ENCODE peak calls at places on chromosomes 13 and 19, in eight cellular contexts. One of them, this sample, is unnamed.
A peak's percentile ranks its signal among the peaks of the same experiment; 100 is the strongest.

GRCh38 chr13:20178156-20178555 is 14.6 kb downstream of the GJB2 start:
- DNase-seq in H7: no peak
- DNase-seq in ELF-1: no peak
- DNase-seq in GM04503: no peak
- DNase-seq in naive B cell: no peak
- DNase-seq in neuronal stem cell: no peak
- DNase-seq in omental fat pad: no peak
- DNase-seq in SK-N-SH: no peak
- DNase-seq in this sample: no peak

GRCh38 chr13:25501231-25501630 is 129.5 kb downstream of the ATP8A2 start:
- DNase-seq in naive B cell: no peak
- DNase-seq in H7: no peak
- DNase-seq in neuronal stem cell: no peak
- DNase-seq in omental fat pad: no peak
- DNase-seq in GM04503: no peak
- DNase-seq in SK-N-SH: no peak
- DNase-seq in ELF-1: no peak
- DNase-seq in this sample: no peak

GRCh38 chr13:19567820-19568534 is 6.6 kb upstream of the TPTE2 start:
- DNase-seq in SK-N-SH: no peak
- DNase-seq in H7: no peak
- DNase-seq in ELF-1: no peak
- DNase-seq in omental fat pad: no peak
- DNase-seq in neuronal stem cell: no peak
- DNase-seq in GM04503: no peak
- DNase-seq in naive B cell: no peak
- DNase-seq in this sample: no peak

GRCh38 chr19:3471954-3472655 is 8.2 kb downstream of the SMIM24 start:
- DNase-seq in GM04503: no peak
- DNase-seq in naive B cell: no peak
- DNase-seq in SK-N-SH: peak; percentile 87
- DNase-seq in neuronal stem cell: no peak
- DNase-seq in H7: peak; percentile 92
- DNase-seq in ELF-1: no peak
- DNase-seq in omental fat pad: no peak
- DNase-seq in this sample: no peak

GRCh38 chr13:32107474-32107873 is 75.9 kb downstream of the FRY start:
- DNase-seq in GM04503: no peak
- DNase-seq in SK-N-SH: no peak
- DNase-seq in H7: no peak
- DNase-seq in neuronal stem cell: no peak
- DNase-seq in ELF-1: no peak
- DNase-seq in omental fat pad: no peak
- DNase-seq in naive B cell: no peak
- DNase-seq in this sample: no peak

GRCh38 chr19:1747285-1748114 is 5.8 kb upstream of the ONECUT3 start:
- DNase-seq in GM04503: peak; percentile 17
- DNase-seq in SK-N-SH: no peak
- DNase-seq in H7: peak; percentile 89
- DNase-seq in ELF-1: no peak
- DNase-seq in naive B cell: no peak
- DNase-seq in omental fat pad: no peak
- DNase-seq in neuronal stem cell: no peak
- DNase-seq in this sample: peak; percentile 99

GRCh38 chr19:17202713-17203112 is 12.4 kb upstream of the USE1 start:
- DNase-seq in ELF-1: no peak
- DNase-seq in GM04503: no peak
- DNase-seq in H7: no peak
- DNase-seq in omental fat pad: no peak
- DNase-seq in neuronal stem cell: no peak
- DNase-seq in naive B cell: no peak
- DNase-seq in SK-N-SH: no peak
- DNase-seq in this sample: no peak

GRCh38 chr13:20359335-20359734 is 127.2 kb upstream of the GJB6 start:
- DNase-seq in H7: no peak
- DNase-seq in neuronal stem cell: no peak
- DNase-seq in omental fat pad: no peak
- DNase-seq in ELF-1: no peak
- DNase-seq in naive B cell: no peak
- DNase-seq in SK-N-SH: no peak
- DNase-seq in GM04503: peak; percentile 83
- DNase-seq in this sample: peak; percentile 99

GRCh38 chr19:2358548-2359173 is 1.4 kb upstream of the TMPRSS9 start:
- DNase-seq in omental fat pad: no peak
- DNase-seq in neuronal stem cell: no peak
- DNase-seq in H7: peak; percentile 58
- DNase-seq in SK-N-SH: no peak
- DNase-seq in naive B cell: no peak
- DNase-seq in ELF-1: no peak
- DNase-seq in GM04503: no peak
- DNase-seq in this sample: no peak

GRCh38 chr13:107057028-107057427 is 489.1 kb upstream of the ARGLU1 start:
- DNase-seq in neuronal stem cell: no peak
- DNase-seq in naive B cell: no peak
- DNase-seq in SK-N-SH: no peak
- DNase-seq in GM04503: no peak
- DNase-seq in H7: no peak
- DNase-seq in ELF-1: no peak
- DNase-seq in omental fat pad: no peak
- DNase-seq in this sample: no peak

GRCh38 chr13:34104853-34105252 is 286.9 kb downstream of the RFC3 start:
- DNase-seq in naive B cell: no peak
- DNase-seq in GM04503: no peak
- DNase-seq in ELF-1: no peak
- DNase-seq in neuronal stem cell: no peak
- DNase-seq in SK-N-SH: no peak
- DNase-seq in H7: no peak
- DNase-seq in omental fat pad: no peak
- DNase-seq in this sample: no peak

GRCh38 chr13:44191504-44192171 is 182.0 kb upstream of the SERP2 start:
- DNase-seq in omental fat pad: no peak
- DNase-seq in SK-N-SH: peak; percentile 58
- DNase-seq in GM04503: peak; percentile 57
- DNase-seq in ELF-1: peak; percentile 74
- DNase-seq in neuronal stem cell: peak; percentile 59
- DNase-seq in H7: peak; percentile 58
- DNase-seq in naive B cell: peak; percentile 9
- DNase-seq in this sample: no peak

GRCh38 chr13:70088926-70089325 is 18.7 kb upstream of the ATXN8OS start:
- DNase-seq in SK-N-SH: no peak
- DNase-seq in omental fat pad: no peak
- DNase-seq in H7: peak; percentile 17
- DNase-seq in neuronal stem cell: no peak
- DNase-seq in naive B cell: no peak
- DNase-seq in ELF-1: no peak
- DNase-seq in GM04503: no peak
- DNase-seq in this sample: no peak

GRCh38 chr19:4199699-4200293 is 17.3 kb downstream of the ANKRD24 start:
- DNase-seq in naive B cell: no peak
- DNase-seq in neuronal stem cell: no peak
- DNase-seq in ELF-1: peak; percentile 40
- DNase-seq in GM04503: no peak
- DNase-seq in H7: peak; percentile 93
- DNase-seq in omental fat pad: no peak
- DNase-seq in SK-N-SH: peak; percentile 53
- DNase-seq in this sample: no peak

GRCh38 chr13:38520041-38520440 is 166.8 kb upstream of the FREM2 start:
- DNase-seq in neuronal stem cell: no peak
- DNase-seq in omental fat pad: no peak
- DNase-seq in SK-N-SH: no peak
- DNase-seq in GM04503: no peak
- DNase-seq in naive B cell: no peak
- DNase-seq in ELF-1: no peak
- DNase-seq in H7: no peak
- DNase-seq in this sample: no peak

GRCh38 chr19:7965921-7966665 is 22.6 kb upstream of the TIMM44 start:
- DNase-seq in H7: no peak
- DNase-seq in ELF-1: no peak
- DNase-seq in neuronal stem cell: no peak
- DNase-seq in naive B cell: no peak
- DNase-seq in omental fat pad: no peak
- DNase-seq in SK-N-SH: no peak
- DNase-seq in GM04503: no peak
- DNase-seq in this sample: no peak

GRCh38 chr13:109243311-109243951 is 543.0 kb downstream of the IRS2 start:
- DNase-seq in ELF-1: peak; percentile 30
- DNase-seq in H7: no peak
- DNase-seq in naive B cell: no peak
- DNase-seq in SK-N-SH: no peak
- DNase-seq in GM04503: peak; percentile 92
- DNase-seq in omental fat pad: no peak
- DNase-seq in neuronal stem cell: no peak
- DNase-seq in this sample: no peak

GRCh38 chr19:6062274-6062673 is 48.0 kb downstream of the RFX2 start:
- DNase-seq in omental fat pad: peak; percentile 28
- DNase-seq in GM04503: no peak
- DNase-seq in neuronal stem cell: no peak
- DNase-seq in ELF-1: no peak
- DNase-seq in naive B cell: no peak
- DNase-seq in SK-N-SH: no peak
- DNase-seq in H7: peak; percentile 22
- DNase-seq in this sample: no peak

GRCh38 chr13:97226788-97227627 is 4.9 kb downstream of the MBNL2 start:
- DNase-seq in ELF-1: peak; percentile 71
- DNase-seq in naive B cell: no peak
- DNase-seq in SK-N-SH: no peak
- DNase-seq in omental fat pad: no peak
- DNase-seq in GM04503: no peak
- DNase-seq in neuronal stem cell: no peak
- DNase-seq in H7: no peak
- DNase-seq in this sample: no peak

GRCh38 chr19:45440873-45441654 is 17.3 kb upstream of the ERCC1 start:
- DNase-seq in GM04503: no peak
- DNase-seq in H7: no peak
- DNase-seq in neuronal stem cell: no peak
- DNase-seq in ELF-1: peak; percentile 78
- DNase-seq in omental fat pad: no peak
- DNase-seq in naive B cell: no peak
- DNase-seq in SK-N-SH: no peak
- DNase-seq in this sample: no peak

GRCh38 chr19:38721977-38722773 is 22.1 kb downstream of the CAPN12 start:
- DNase-seq in ELF-1: no peak
- DNase-seq in omental fat pad: no peak
- DNase-seq in naive B cell: no peak
- DNase-seq in H7: no peak
- DNase-seq in GM04503: no peak
- DNase-seq in SK-N-SH: no peak
- DNase-seq in neuronal stem cell: peak; percentile 46
- DNase-seq in this sample: no peak

GRCh38 chr13:42272115-42272756 is at the start of gene AKAP11:
- DNase-seq in omental fat pad: peak; percentile 33
- DNase-seq in GM04503: no peak
- DNase-seq in SK-N-SH: no peak
- DNase-seq in neuronal stem cell: no peak
- DNase-seq in H7: no peak
- DNase-seq in naive B cell: peak; percentile 58
- DNase-seq in ELF-1: peak; percentile 79
- DNase-seq in this sample: no peak

GRCh38 chr19:19106061-19106551 is 32.2 kb downstream of the TMEM161A start:
- DNase-seq in ELF-1: peak; percentile 81
- DNase-seq in neuronal stem cell: no peak
- DNase-seq in SK-N-SH: no peak
- DNase-seq in H7: peak; percentile 85
- DNase-seq in naive B cell: no peak
- DNase-seq in omental fat pad: no peak
- DNase-seq in GM04503: no peak
- DNase-seq in this sample: no peak

GRCh38 chr19:45764947-45765346 is 4.1 kb downstream of the SIX5 start:
- DNase-seq in neuronal stem cell: no peak
- DNase-seq in GM04503: no peak
- DNase-seq in SK-N-SH: peak; percentile 28
- DNase-seq in naive B cell: no peak
- DNase-seq in ELF-1: peak; percentile 44
- DNase-seq in omental fat pad: no peak
- DNase-seq in H7: peak; percentile 77
- DNase-seq in this sample: no peak

GRCh38 chr19:57870225-57870624 is 18.6 kb downstream of the ZNF814 start:
- DNase-seq in neuronal stem cell: no peak
- DNase-seq in naive B cell: no peak
- DNase-seq in GM04503: no peak
- DNase-seq in ELF-1: no peak
- DNase-seq in SK-N-SH: no peak
- DNase-seq in omental fat pad: no peak
- DNase-seq in H7: no peak
- DNase-seq in this sample: no peak

GRCh38 chr13:43939149-43939548 is 59.4 kb downstream of the LACC1 start:
- DNase-seq in naive B cell: no peak
- DNase-seq in ELF-1: no peak
- DNase-seq in neuronal stem cell: no peak
- DNase-seq in H7: no peak
- DNase-seq in omental fat pad: no peak
- DNase-seq in SK-N-SH: no peak
- DNase-seq in GM04503: no peak
- DNase-seq in this sample: no peak

GRCh38 chr13:110509971-110510786 is 51.3 kb downstream of the RAB20 start:
- DNase-seq in omental fat pad: no peak
- DNase-seq in GM04503: no peak
- DNase-seq in SK-N-SH: no peak
- DNase-seq in ELF-1: no peak
- DNase-seq in neuronal stem cell: no peak
- DNase-seq in naive B cell: no peak
- DNase-seq in H7: no peak
- DNase-seq in this sample: no peak

GRCh38 chr19:7326105-7326877 is 22.4 kb upstream of the ARHGEF18 start:
- DNase-seq in H7: peak; percentile 77
- DNase-seq in omental fat pad: no peak
- DNase-seq in SK-N-SH: no peak
- DNase-seq in neuronal stem cell: no peak
- DNase-seq in naive B cell: no peak
- DNase-seq in GM04503: no peak
- DNase-seq in ELF-1: peak; percentile 79
- DNase-seq in this sample: no peak

GRCh38 chr13:39516140-39516539 is 86.9 kb downstream of the LHFPL6 start:
- DNase-seq in GM04503: no peak
- DNase-seq in naive B cell: no peak
- DNase-seq in H7: no peak
- DNase-seq in neuronal stem cell: no peak
- DNase-seq in ELF-1: no peak
- DNase-seq in SK-N-SH: peak; percentile 38
- DNase-seq in omental fat pad: no peak
- DNase-seq in this sample: no peak

GRCh38 chr13:40130871-40131636 is 475.6 kb downstream of the COG6 start:
- DNase-seq in SK-N-SH: no peak
- DNase-seq in omental fat pad: no peak
- DNase-seq in naive B cell: no peak
- DNase-seq in H7: no peak
- DNase-seq in neuronal stem cell: no peak
- DNase-seq in ELF-1: peak; percentile 9
- DNase-seq in GM04503: no peak
- DNase-seq in this sample: peak; percentile 60

GRCh38 chr19:55348317-55349034 is 6.0 kb downstream of the COX6B2 start:
- DNase-seq in GM04503: no peak
- DNase-seq in neuronal stem cell: no peak
- DNase-seq in omental fat pad: no peak
- DNase-seq in naive B cell: no peak
- DNase-seq in SK-N-SH: no peak
- DNase-seq in ELF-1: peak; percentile 69
- DNase-seq in H7: peak; percentile 81
- DNase-seq in this sample: no peak

GRCh38 chr19:46537136-46538097 is 41.8 kb upstream of the PNMA8B start:
- DNase-seq in naive B cell: peak; percentile 42
- DNase-seq in neuronal stem cell: no peak
- DNase-seq in GM04503: no peak
- DNase-seq in H7: peak; percentile 75
- DNase-seq in ELF-1: peak; percentile 59
- DNase-seq in SK-N-SH: peak; percentile 70
- DNase-seq in omental fat pad: peak; percentile 52
- DNase-seq in this sample: no peak

GRCh38 chr19:10283301-10283733 is 3.4 kb upstream of the ICAM4 start:
- DNase-seq in GM04503: no peak
- DNase-seq in neuronal stem cell: no peak
- DNase-seq in ELF-1: no peak
- DNase-seq in omental fat pad: no peak
- DNase-seq in H7: peak; percentile 15
- DNase-seq in SK-N-SH: no peak
- DNase-seq in naive B cell: no peak
- DNase-seq in this sample: no peak

GRCh38 chr19:5137571-5138124 is 168.7 kb downstream of the KDM4B start:
- DNase-seq in ELF-1: peak; percentile 81
- DNase-seq in omental fat pad: no peak
- DNase-seq in naive B cell: no peak
- DNase-seq in SK-N-SH: peak; percentile 69
- DNase-seq in neuronal stem cell: no peak
- DNase-seq in GM04503: no peak
- DNase-seq in H7: peak; percentile 98
- DNase-seq in this sample: no peak

This sample was measured in epithelial cell of prostate.